ENCODE peak calls at places on chromosomes 11 and 22, in four cellular contexts. W, V, H and K are unnamed samples.
A peak's percentile ranks its signal among the peaks of the same experiment; 100 is the strongest.

GRCh38 chr11:44621784-44622183 is 56.3 kb downstream of the CD82 start:
- DNase-seq in H (no peak), V (no peak), W (no peak), K (no peak)

GRCh38 chr11:7826316-7826715 is 29.6 kb upstream of the OR5P2 start:
- DNase-seq in V (no peak), W (no peak), H (no peak), K (no peak)

GRCh38 chr11:2374456-2375201 is 2.5 kb upstream of the CD81 start:
- DNase-seq in V (no peak), H (no peak), W (no peak), K (no peak)

GRCh38 chr11:34798985-34799384 is 117.2 kb downstream of the APIP start:
- DNase-seq in W (no peak), H (no peak), V (no peak), K (no peak)

GRCh38 chr11:118057424-118058145 is 19.3 kb upstream of the TMPRSS4 start:
- DNase-seq in V (no peak), W (no peak), H (no peak), K (no peak)

GRCh38 chr11:64790205-64791095 is 12.1 kb upstream of the SF1 start:
- DNase-seq in V (no peak), W (no peak), H (no peak), K (no peak)

GRCh38 chr22:20238567-20239062 is 29.5 kb downstream of the RTN4R start:
- DNase-seq in W (peak; percentile 37), V (peak; percentile 36), H (peak; percentile 13), K (peak; percentile 75)

GRCh38 chr11:1084561-1085439 is 10.1 kb downstream of the MUC2 start:
- DNase-seq in W (no peak), V (no peak), H (no peak), K (no peak)

GRCh38 chr11:108518581-108518980 is 20.4 kb upstream of the POGLUT3 start:
- DNase-seq in V (no peak), W (no peak), H (no peak), K (no peak)

GRCh38 chr11:44927174-44927661 is 23.5 kb downstream of the TP53I11 start:
- DNase-seq in V (peak; percentile 66), W (peak; percentile 66), H (peak; percentile 42), K (peak; percentile 90)

GRCh38 chr11:130778026-130778425 is 138.3 kb downstream of the SNX19 start:
- DNase-seq in W (no peak), H (no peak), V (no peak), K (no peak)

GRCh38 chr11:120228794-120229384 is 11.1 kb upstream of the POU2F3 start:
- DNase-seq in V (no peak), H (no peak), W (no peak), K (no peak)

GRCh38 chr11:128884703-128885338 is 6.3 kb upstream of the KCNJ5 start:
- DNase-seq in V (peak; percentile 83), H (peak; percentile 63), W (peak; percentile 67), K (peak; percentile 84)

GRCh38 chr11:115249179-115249578 is 255.0 kb downstream of the CADM1 start:
- DNase-seq in H (no peak), V (no peak), W (no peak), K (no peak)

GRCh38 chr11:50037282-50037681 is 4.6 kb downstream of the OR4C45 start:
- DNase-seq in H (no peak), W (no peak), V (peak; percentile 19), K (no peak)

GRCh38 chr22:18048041-18048440 is 23.7 kb upstream of the MICAL3 start:
- DNase-seq in W (no peak), V (no peak), H (no peak), K (no peak)

GRCh38 chr11:17528181-17528691 is 16.0 kb downstream of the USH1C start:
- DNase-seq in H (no peak), V (peak; percentile 57), W (peak; percentile 51), K (peak; percentile 78)

GRCh38 chr22:21802056-21802455 is 65.4 kb downstream of the MAPK1 start:
- DNase-seq in H (no peak), V (no peak), W (no peak), K (no peak)

GRCh38 chr11:89203814-89204213 is 26.1 kb downstream of the TYR start:
- DNase-seq in W (no peak), H (no peak), V (no peak), K (no peak)

GRCh38 chr22:40400173-40400572 is 29.8 kb downstream of the SGSM3 start:
- DNase-seq in V (no peak), W (no peak), H (no peak), K (no peak)

DNA sequence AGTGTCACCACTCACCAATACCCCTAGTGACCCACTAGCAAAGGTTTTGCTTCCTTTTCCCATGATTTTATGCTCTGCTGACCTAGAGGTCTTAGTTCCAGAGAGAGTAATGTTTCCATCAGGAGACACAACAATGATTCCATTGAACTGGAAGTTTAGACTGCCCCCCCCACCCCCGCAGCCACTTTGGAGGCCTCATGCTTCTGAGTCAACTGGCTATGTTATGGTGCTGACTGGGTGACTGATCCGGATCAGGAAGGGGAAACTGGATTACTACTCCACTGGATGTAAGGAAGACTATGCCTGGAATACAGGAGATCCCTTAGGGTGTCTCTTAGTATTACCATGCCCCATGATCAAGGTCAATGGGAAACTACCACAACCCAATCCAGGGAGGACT is 633.6 kb downstream of the OPCML start:
- DNase-seq in H (no peak), V (no peak), W (no peak), K (no peak)
- H3K9me2 ChIP-seq in H (no peaks in the 10 kb centered on the region), V (no peaks in the 10 kb centered on the region), W (no peaks in the 10 kb centered on the region), K (no peaks in the 10 kb centered on the region)

DNA sequence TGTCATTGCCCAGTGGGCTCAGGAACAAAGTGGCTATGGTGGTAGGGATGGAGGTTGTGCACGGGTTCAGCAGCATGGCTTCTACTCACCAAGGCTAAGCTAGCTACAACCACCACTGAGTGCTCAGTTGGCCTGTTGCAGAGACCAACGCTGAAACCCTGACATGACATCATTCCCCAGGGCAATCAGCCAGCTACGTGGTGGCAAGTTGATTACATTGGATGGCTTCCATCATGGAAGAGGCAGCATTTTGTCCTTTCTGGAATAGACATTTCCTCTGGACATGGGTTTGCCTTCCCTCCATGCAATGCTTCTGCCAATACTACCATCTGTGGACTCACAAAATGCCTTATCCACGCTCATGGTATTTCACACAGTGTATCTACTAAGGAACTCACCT is 634.3 kb downstream of the OPCML start:
- DNase-seq in W (no peak), H (no peak), V (no peak), K (no peak)
- H3K9me2 ChIP-seq in W (no peaks in the 10 kb centered on the region), H (no peaks in the 10 kb centered on the region), V (no peaks in the 10 kb centered on the region), K (no peaks in the 10 kb centered on the region)

GRCh38 chr11:83175815-83176214 is 17.7 kb upstream of the ANKRD42 start:
- DNase-seq in W (no peak), H (no peak), V (no peak), K (peak; percentile 47)
- H3K9me2 ChIP-seq in W (no peaks in the 10 kb centered on the region), H (no peaks in the 10 kb centered on the region), V (no peaks in the 10 kb centered on the region), K (no peaks in the 10 kb centered on the region)

GRCh38 chr22:23278883-23279675 is 98.8 kb downstream of the BCR start:
- DNase-seq in W (peak; percentile 61), H (no peak), V (no peak), K (no peak)
- H3K9me2 ChIP-seq in W (no peaks in the 10 kb centered on the region), H (no peaks in the 10 kb centered on the region), V (no peaks in the 10 kb centered on the region), K (no peaks in the 10 kb centered on the region)